ENCODE peak calls at places on chromosome 20, in five cellular contexts. S, N, H, K and Q are unnamed samples. For H3K27me3, the result is how much of the 10 kb centered on the place peaks cover.

GRCh38 chr20:64107736-64108457 is 532 bp upstream of the NPBWR2 start:
- DNase-seq in S (no peak), N (no peak), H (peak), K (peak), Q (no peak)

GRCh38 chr20:25294459-25295385 is 46.8 kb downstream of the PYGB start:
- DNase-seq in S (peak), N (no peak), H (no peak), K (peak), Q (no peak)

GRCh38 chr20:31547017-31547675 is 32.9 kb downstream of the HM13 start:
- DNase-seq in S (peak), N (peak), H (peak), K (peak), Q (peak)

GRCh38 chr20:32828029-32828666 is 8.4 kb downstream of the MAPRE1 start:
- DNase-seq in S (no peak), N (no peak), H (peak), K (no peak), Q (no peak)

GRCh38 chr20:63879264-63879663 is 14.2 kb downstream of the TPD52L2 start:
- DNase-seq in S (no peak), N (no peak), H (no peak), K (no peak), Q (no peak)

GRCh38 chr20:17570347-17571152 is 675 bp downstream of the DSTN start:
- DNase-seq in S (peak), N (peak), H (peak), K (peak), Q (peak)

GRCh38 chr20:61912665-61913422 is 152.8 kb downstream of the TAF4 start:
- DNase-seq in S (no peak), N (no peak), H (no peak), K (no peak), Q (no peak)

GRCh38 chr20:59253779-59254319 is 46.6 kb upstream of the EDN3 start:
- DNase-seq in S (no peak), N (no peak), H (no peak), K (peak), Q (no peak)

GRCh38 chr20:433300-433975 is 25.3 kb downstream of the RBCK1 start:
- DNase-seq in S (no peak), N (no peak), H (no peak), K (peak), Q (no peak)

GRCh38 chr20:25233016-25233772 is 14.7 kb upstream of the PYGB start:
- DNase-seq in S (no peak), N (peak), H (peak), K (no peak), Q (peak)

GRCh38 chr20:47574616-47575401 is 73.1 kb downstream of the NCOA3 start:
- DNase-seq in S (no peak), N (no peak), H (no peak), K (no peak), Q (no peak)

GRCh38 chr20:32960849-32961731 is 43.1 kb downstream of the SUN5 start:
- DNase-seq in S (no peak), N (no peak), H (peak), K (no peak), Q (no peak)

GRCh38 chr20:13552061-13552460 is 86.7 kb downstream of the TASP1 start:
- DNase-seq in S (no peak), N (no peak), H (no peak), K (no peak), Q (no peak)

GRCh38 chr20:49982346-49983122 is at the start of gene SNAI1:
- DNase-seq in S (peak), N (peak), H (peak), K (peak), Q (peak)

GRCh38 chr20:57264151-57264792 is 2.2 kb downstream of the BMP7 start:
- DNase-seq in S (no peak), N (peak), H (no peak), K (no peak), Q (no peak)

GRCh38 chr20:8964944-8965562 is 103.8 kb upstream of the PLCB4 start:
- DNase-seq in S (no peak), N (no peak), H (no peak), K (no peak), Q (no peak)

GRCh38 chr20:44392776-44393607 is 37.5 kb downstream of the HNF4A start:
- DNase-seq in S (no peak), N (peak), H (no peak), K (no peak), Q (no peak)

GRCh38 chr20:44388466-44389023 is 33.0 kb downstream of the HNF4A start:
- DNase-seq in S (peak), N (peak), H (peak), K (peak), Q (peak)

GRCh38 chr20:44392088-44392775 is 36.7 kb downstream of the HNF4A start:
- DNase-seq in S (no peak), N (no peak), H (no peak), K (no peak), Q (no peak)

GRCh38 chr20:44389871-44390270 is 34.4 kb downstream of the HNF4A start:
- DNase-seq in S (no peak), N (no peak), H (no peak), K (no peak), Q (no peak)

GRCh38 chr20:44390280-44390679 is 34.8 kb downstream of the HNF4A start:
- DNase-seq in S (no peak), N (no peak), H (no peak), K (no peak), Q (no peak)
- TF ChIP-seq POLR2A in S (no peak), N (no peak), H (no peak), K (no peak), Q (no peak)

GRCh38 chr20:35618032-35618371 is 2.4 kb downstream of the SPAG4 start:
- DNase-seq in S (peak), N (no peak), H (no peak), K (no peak), Q (no peak)

GRCh38 chr20:35616465-35617396 is 1.1 kb downstream of the SPAG4 start:
- DNase-seq in S (peak), N (peak), H (peak), K (peak), Q (peak)

GRCh38 chr20:35618372-35619131 is 2.9 kb downstream of the SPAG4 start:
- DNase-seq in S (peak), N (peak), H (peak), K (no peak), Q (no peak)

GRCh38 chr20:35615667-35616464 is at the start of gene SPAG4:
- DNase-seq in S (peak), N (peak), H (peak), K (peak), Q (peak)

GRCh38 chr20:35617397-35618031 is 1.9 kb downstream of the SPAG4 start:
- DNase-seq in S (peak), N (peak), H (peak), K (peak), Q (no peak)
- TF ChIP-seq CTCF in S (peak), N (peak), H (peak), K (peak), Q (peak)

GRCh38 chr20:51211191-51211590 is 188.3 kb upstream of the KCNG1 start:
- DNase-seq in S (no peak), N (no peak), H (no peak), K (no peak), Q (no peak)
- H3K27me3 ChIP-seq in S (under half), N (under half), H (under half), K (under half), Q (under half)

GRCh38 chr20:35503841-35504460 is 25.5 kb downstream of the C20orf173 start:
- DNase-seq in S (peak), N (no peak), H (peak), K (no peak), Q (no peak)

GRCh38 chr20:35508493-35509218 is 20.8 kb downstream of the C20orf173 start:
- DNase-seq in S (no peak), N (no peak), H (no peak), K (peak), Q (no peak)

GRCh38 chr20:35506872-35507638 is 22.4 kb downstream of the C20orf173 start:
- DNase-seq in S (no peak), N (no peak), H (no peak), K (no peak), Q (no peak)

GRCh38 chr20:35504751-35505150 is 24.7 kb downstream of the C20orf173 start:
- DNase-seq in S (no peak), N (no peak), H (no peak), K (no peak), Q (no peak)

DNA sequence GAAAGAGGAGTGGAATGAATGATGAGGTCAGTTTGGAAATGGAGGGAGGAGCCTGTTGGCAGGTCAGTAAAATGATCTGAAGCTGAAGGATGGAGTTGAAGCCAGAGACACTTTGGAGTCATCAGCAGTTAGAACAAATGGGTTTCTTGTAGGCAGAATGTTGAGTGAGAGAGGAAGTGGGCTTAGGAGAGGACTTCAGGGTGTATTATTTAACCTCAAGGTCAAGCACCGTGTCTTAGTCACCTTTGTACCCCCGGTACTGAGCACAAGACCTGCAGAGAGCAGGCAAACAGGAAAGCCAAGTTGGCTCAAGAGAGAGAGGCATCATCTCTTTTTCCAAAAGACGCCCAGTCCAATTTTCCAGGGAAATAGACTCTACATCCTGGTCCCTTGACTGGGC is 23.3 kb downstream of the C20orf173 start:
- DNase-seq in S (no peak), N (no peak), H (no peak), K (no peak), Q (no peak)
- TF ChIP-seq POLR2A in S (no peak), N (no peak), H (no peak), K (no peak), Q (no peak)

GRCh38 chr20:19073584-19074198 is 138.8 kb upstream of the SLC24A3 start:
- DNase-seq in S (no peak), N (no peak), H (no peak), K (no peak), Q (no peak)
- TF ChIP-seq CTCF in S (no peak), N (no peak), H (no peak), K (peak), Q (no peak)